ENCODE peak calls at places on chromosomes 3 and 15, in eight cellular contexts. One of them, this sample, is unnamed.

GRCh38 chr15:90911302-90911623 is 8.2 kb downstream of the MAN2A2 start:
- DNase-seq in T-helper 2 cell: no peak
- DNase-seq in HFF-Myc: no peak
- DNase-seq in Karpas-422: no peak
- DNase-seq in left cardiac atrium: peak; percentile 14
- DNase-seq in brain microvascular endothelial cell: no peak
- DNase-seq in amniotic stem cell: no peak
- DNase-seq in activated T-cell treated with anti-CD3 and anti-CD28 coated beads, Interleukin-2, amount 50 U/mL, for 72 hours: no peak
- DNase-seq in this sample: no peak

GRCh38 chr3:72191211-72191960 is 406.4 kb upstream of the PROK2 start:
- DNase-seq in T-helper 2 cell: no peak
- DNase-seq in Karpas-422: no peak
- DNase-seq in amniotic stem cell: no peak
- DNase-seq in activated T-cell treated with anti-CD3 and anti-CD28 coated beads, Interleukin-2, amount 50 U/mL, for 72 hours: no peak
- DNase-seq in left cardiac atrium: no peak
- DNase-seq in brain microvascular endothelial cell: no peak
- DNase-seq in HFF-Myc: no peak
- DNase-seq in this sample: no peak

GRCh38 chr3:157574580-157574979 is 71.4 kb upstream of the VEPH1 start:
- DNase-seq in HFF-Myc: no peak
- DNase-seq in Karpas-422: no peak
- DNase-seq in T-helper 2 cell: no peak
- DNase-seq in amniotic stem cell: no peak
- DNase-seq in left cardiac atrium: no peak
- DNase-seq in activated T-cell treated with anti-CD3 and anti-CD28 coated beads, Interleukin-2, amount 50 U/mL, for 72 hours: no peak
- DNase-seq in brain microvascular endothelial cell: no peak
- DNase-seq in this sample: no peak

GRCh38 chr3:138049157-138049919 is 39.4 kb downstream of the CLDN18 start:
- DNase-seq in amniotic stem cell: peak; percentile 46
- DNase-seq in HFF-Myc: no peak
- DNase-seq in brain microvascular endothelial cell: peak; percentile 84
- DNase-seq in left cardiac atrium: no peak
- DNase-seq in T-helper 2 cell: no peak
- DNase-seq in activated T-cell treated with anti-CD3 and anti-CD28 coated beads, Interleukin-2, amount 50 U/mL, for 72 hours: no peak
- DNase-seq in Karpas-422: no peak
- DNase-seq in this sample: no peak

GRCh38 chr3:152836269-152836668 is 1.3 kb downstream of the P2RY1 start:
- DNase-seq in amniotic stem cell: no peak
- DNase-seq in HFF-Myc: no peak
- DNase-seq in activated T-cell treated with anti-CD3 and anti-CD28 coated beads, Interleukin-2, amount 50 U/mL, for 72 hours: no peak
- DNase-seq in T-helper 2 cell: no peak
- DNase-seq in Karpas-422: no peak
- DNase-seq in left cardiac atrium: no peak
- DNase-seq in brain microvascular endothelial cell: no peak
- DNase-seq in this sample: no peak

GRCh38 chr3:55622116-55622515 is 135.0 kb upstream of the WNT5A start:
- DNase-seq in activated T-cell treated with anti-CD3 and anti-CD28 coated beads, Interleukin-2, amount 50 U/mL, for 72 hours: no peak
- DNase-seq in amniotic stem cell: no peak
- DNase-seq in left cardiac atrium: no peak
- DNase-seq in Karpas-422: no peak
- DNase-seq in HFF-Myc: no peak
- DNase-seq in brain microvascular endothelial cell: peak; percentile 49
- DNase-seq in T-helper 2 cell: no peak
- DNase-seq in this sample: no peak

GRCh38 chr15:31101262-31102048 is at the start of gene TRPM1:
- DNase-seq in activated T-cell treated with anti-CD3 and anti-CD28 coated beads, Interleukin-2, amount 50 U/mL, for 72 hours: no peak
- DNase-seq in T-helper 2 cell: no peak
- DNase-seq in brain microvascular endothelial cell: no peak
- DNase-seq in HFF-Myc: no peak
- DNase-seq in left cardiac atrium: no peak
- DNase-seq in Karpas-422: no peak
- DNase-seq in amniotic stem cell: no peak
- DNase-seq in this sample: no peak

GRCh38 chr3:4761759-4762158 is 217.5 kb upstream of the BHLHE40 start:
- DNase-seq in HFF-Myc: no peak
- DNase-seq in activated T-cell treated with anti-CD3 and anti-CD28 coated beads, Interleukin-2, amount 50 U/mL, for 72 hours: no peak
- DNase-seq in Karpas-422: no peak
- DNase-seq in brain microvascular endothelial cell: no peak
- DNase-seq in amniotic stem cell: no peak
- DNase-seq in left cardiac atrium: no peak
- DNase-seq in T-helper 2 cell: no peak
- DNase-seq in this sample: no peak

GRCh38 chr3:136954246-136954645 is 3.5 kb upstream of the IL20RB start:
- DNase-seq in activated T-cell treated with anti-CD3 and anti-CD28 coated beads, Interleukin-2, amount 50 U/mL, for 72 hours: no peak
- DNase-seq in brain microvascular endothelial cell: no peak
- DNase-seq in HFF-Myc: no peak
- DNase-seq in Karpas-422: no peak
- DNase-seq in left cardiac atrium: no peak
- DNase-seq in amniotic stem cell: no peak
- DNase-seq in T-helper 2 cell: no peak
- DNase-seq in this sample: no peak

GRCh38 chr3:137263982-137264777 is 306.4 kb downstream of the IL20RB start:
- DNase-seq in amniotic stem cell: no peak
- DNase-seq in HFF-Myc: no peak
- DNase-seq in T-helper 2 cell: no peak
- DNase-seq in activated T-cell treated with anti-CD3 and anti-CD28 coated beads, Interleukin-2, amount 50 U/mL, for 72 hours: no peak
- DNase-seq in brain microvascular endothelial cell: no peak
- DNase-seq in Karpas-422: no peak
- DNase-seq in left cardiac atrium: peak; percentile 43
- DNase-seq in this sample: no peak

GRCh38 chr3:71581451-71581980 is 2.0 kb downstream of the FOXP1 start:
- DNase-seq in HFF-Myc: no peak
- DNase-seq in brain microvascular endothelial cell: no peak
- DNase-seq in T-helper 2 cell: no peak
- DNase-seq in left cardiac atrium: peak; percentile 54
- DNase-seq in activated T-cell treated with anti-CD3 and anti-CD28 coated beads, Interleukin-2, amount 50 U/mL, for 72 hours: peak; percentile 59
- DNase-seq in amniotic stem cell: no peak
- DNase-seq in Karpas-422: peak; percentile 84
- DNase-seq in this sample: no peak

GRCh38 chr3:143731776-143732175 is 116.5 kb downstream of the SLC9A9 start:
- DNase-seq in brain microvascular endothelial cell: no peak
- DNase-seq in HFF-Myc: no peak
- DNase-seq in amniotic stem cell: no peak
- DNase-seq in T-helper 2 cell: no peak
- DNase-seq in left cardiac atrium: no peak
- DNase-seq in activated T-cell treated with anti-CD3 and anti-CD28 coated beads, Interleukin-2, amount 50 U/mL, for 72 hours: no peak
- DNase-seq in Karpas-422: no peak
- DNase-seq in this sample: no peak

GRCh38 chr3:18443670-18444596 is 18.8 kb upstream of the SATB1 start:
- DNase-seq in Karpas-422: no peak
- DNase-seq in amniotic stem cell: no peak
- DNase-seq in HFF-Myc: no peak
- DNase-seq in activated T-cell treated with anti-CD3 and anti-CD28 coated beads, Interleukin-2, amount 50 U/mL, for 72 hours: no peak
- DNase-seq in T-helper 2 cell: no peak
- DNase-seq in left cardiac atrium: peak; percentile 28
- DNase-seq in brain microvascular endothelial cell: no peak
- DNase-seq in this sample: no peak

GRCh38 chr3:114115151-114115550 is 58.6 kb downstream of the QTRT2 start:
- DNase-seq in amniotic stem cell: no peak
- DNase-seq in activated T-cell treated with anti-CD3 and anti-CD28 coated beads, Interleukin-2, amount 50 U/mL, for 72 hours: no peak
- DNase-seq in HFF-Myc: no peak
- DNase-seq in brain microvascular endothelial cell: no peak
- DNase-seq in T-helper 2 cell: no peak
- DNase-seq in left cardiac atrium: no peak
- DNase-seq in Karpas-422: peak; percentile 24
- DNase-seq in this sample: no peak

GRCh38 chr3:107957506-107957905 is 133.3 kb downstream of the CD47 start:
- DNase-seq in left cardiac atrium: no peak
- DNase-seq in HFF-Myc: no peak
- DNase-seq in amniotic stem cell: no peak
- DNase-seq in T-helper 2 cell: no peak
- DNase-seq in activated T-cell treated with anti-CD3 and anti-CD28 coated beads, Interleukin-2, amount 50 U/mL, for 72 hours: no peak
- DNase-seq in brain microvascular endothelial cell: no peak
- DNase-seq in Karpas-422: no peak
- DNase-seq in this sample: no peak

GRCh38 chr3:53891500-53892334 is at the start of gene SELENOK:
- DNase-seq in Karpas-422: peak; percentile 99
- DNase-seq in brain microvascular endothelial cell: peak; percentile 99
- DNase-seq in HFF-Myc: peak; percentile 95
- DNase-seq in T-helper 2 cell: peak; percentile 98
- DNase-seq in amniotic stem cell: peak; percentile 99
- DNase-seq in activated T-cell treated with anti-CD3 and anti-CD28 coated beads, Interleukin-2, amount 50 U/mL, for 72 hours: peak; percentile 96
- DNase-seq in left cardiac atrium: peak; percentile 99
- DNase-seq in this sample: peak; percentile 75

This sample was measured in SK-N-MC.